ENCODE peak calls at places on chromosome 15, in eight cellular contexts. Z is uterus, X is H1, J is suprapubic skin, A is tibial nerve, P is sigmoid colon, B is heart left ventricle, I is esophagus muscularis mucosa. W is an unnamed sample. For H3K4me1, the result is how much of the 10 kb centered on the place peaks cover.

GRCh38 chr15:49827311-49827710 is 206.5 kb downstream of the DTWD1 start:
- DNase-seq in Z (peak), X (no peak), J (no peak), A (no peak), P (no peak), B (no peak), I (no peak), W (no peak)

GRCh38 chr15:75923756-75924155 is 20.1 kb downstream of the FBXO22 start:
- DNase-seq in Z (no peak), X (no peak), J (no peak), A (no peak), P (no peak), B (no peak), I (no peak), W (no peak)

GRCh38 chr15:88049509-88049908 is 207.0 kb downstream of the NTRK3 start:
- DNase-seq in Z (no peak), X (no peak), J (no peak), A (no peak), P (no peak), B (no peak), I (no peak), W (no peak)

GRCh38 chr15:71804226-71804625 is 6.1 kb upstream of the NR2E3 start:
- DNase-seq in Z (no peak), X (no peak), J (peak), A (no peak), P (no peak), B (no peak), I (no peak), W (no peak)

GRCh38 chr15:58053236-58054153 is 12.0 kb downstream of the ALDH1A2 start:
- DNase-seq in Z (no peak), X (no peak), J (no peak), A (no peak), P (no peak), B (no peak), I (no peak), W (no peak)

GRCh38 chr15:40769310-40770146 is at the start of gene C15orf62:
- DNase-seq in Z (peak), X (no peak), J (no peak), A (peak), P (no peak), B (no peak), I (no peak), W (peak)

GRCh38 chr15:35630570-35630969 is 84.6 kb upstream of the DPH6 start:
- DNase-seq in Z (no peak), X (no peak), J (no peak), A (no peak), P (no peak), B (peak), I (no peak), W (no peak)

GRCh38 chr15:58865420-58865880 is 68.0 kb downstream of the SLTM start:
- DNase-seq in Z (no peak), X (peak), J (no peak), A (no peak), P (no peak), B (no peak), I (no peak), W (peak)

GRCh38 chr15:69860316-69860715 is 237.4 kb downstream of the TLE3 start:
- DNase-seq in Z (no peak), X (no peak), J (no peak), A (no peak), P (no peak), B (no peak), I (no peak), W (no peak)

GRCh38 chr15:31857194-31857593 is 173.1 kb upstream of the CHRNA7 start:
- DNase-seq in Z (no peak), X (no peak), J (no peak), A (no peak), P (no peak), B (no peak), I (peak), W (no peak)

GRCh38 chr15:31353931-31354330 is 27.3 kb downstream of the KLF13 start:
- DNase-seq in Z (no peak), X (no peak), J (no peak), A (no peak), P (no peak), B (peak), I (no peak), W (no peak)

GRCh38 chr15:40289140-40289775 is 6.4 kb upstream of the ANKRD63 start:
- DNase-seq in Z (no peak), X (no peak), J (no peak), A (no peak), P (no peak), B (no peak), I (no peak), W (peak)

GRCh38 chr15:70236306-70237103 is 138.8 kb upstream of the TLE3 start:
- DNase-seq in Z (no peak), X (no peak), J (no peak), A (no peak), P (peak), B (no peak), I (no peak), W (no peak)

GRCh38 chr15:99021669-99022068 is 14.1 kb upstream of the PGPEP1L start:
- DNase-seq in Z (no peak), X (no peak), J (no peak), A (no peak), P (no peak), B (no peak), I (peak), W (no peak)

GRCh38 chr15:74385442-74386132 is 18.1 kb upstream of the CYP11A1 start:
- DNase-seq in Z (no peak), X (no peak), J (no peak), A (no peak), P (no peak), B (peak), I (no peak), W (no peak)

GRCh38 chr15:70089692-70089971 is 8.1 kb downstream of the TLE3 start:
- DNase-seq in Z (no peak), X (no peak), J (no peak), A (no peak), P (no peak), B (no peak), I (no peak), W (no peak)

GRCh38 chr15:63772531-63772930 is 61.2 kb downstream of the HERC1 start:
- DNase-seq in Z (no peak), X (no peak), J (no peak), A (no peak), P (no peak), B (no peak), I (no peak), W (no peak)

GRCh38 chr15:75713338-75713895 is 769 bp upstream of the CSPG4 start:
- DNase-seq in Z (peak), X (no peak), J (no peak), A (peak), P (peak), B (peak), I (no peak), W (no peak)

GRCh38 chr15:56042982-56043980 is 49.9 kb upstream of the NEDD4 start:
- DNase-seq in Z (no peak), X (no peak), J (no peak), A (no peak), P (no peak), B (peak), I (no peak), W (no peak)

GRCh38 chr15:41894251-41894790 is 468 bp upstream of the SPTBN5 start:
- DNase-seq in Z (no peak), X (no peak), J (no peak), A (no peak), P (no peak), B (no peak), I (no peak), W (no peak)

GRCh38 chr15:41895491-41895890 is 1.6 kb upstream of the SPTBN5 start:
- DNase-seq in Z (no peak), X (no peak), J (no peak), A (no peak), P (no peak), B (no peak), I (no peak), W (no peak)

GRCh38 chr15:41895957-41896356 is 2.1 kb upstream of the SPTBN5 start:
- DNase-seq in Z (no peak), X (no peak), J (no peak), A (no peak), P (no peak), B (no peak), I (no peak), W (no peak)

GRCh38 chr15:41893422-41894250 is at the start of gene SPTBN5:
- DNase-seq in Z (no peak), X (no peak), J (peak), A (no peak), P (no peak), B (no peak), I (no peak), W (no peak)

DNA sequence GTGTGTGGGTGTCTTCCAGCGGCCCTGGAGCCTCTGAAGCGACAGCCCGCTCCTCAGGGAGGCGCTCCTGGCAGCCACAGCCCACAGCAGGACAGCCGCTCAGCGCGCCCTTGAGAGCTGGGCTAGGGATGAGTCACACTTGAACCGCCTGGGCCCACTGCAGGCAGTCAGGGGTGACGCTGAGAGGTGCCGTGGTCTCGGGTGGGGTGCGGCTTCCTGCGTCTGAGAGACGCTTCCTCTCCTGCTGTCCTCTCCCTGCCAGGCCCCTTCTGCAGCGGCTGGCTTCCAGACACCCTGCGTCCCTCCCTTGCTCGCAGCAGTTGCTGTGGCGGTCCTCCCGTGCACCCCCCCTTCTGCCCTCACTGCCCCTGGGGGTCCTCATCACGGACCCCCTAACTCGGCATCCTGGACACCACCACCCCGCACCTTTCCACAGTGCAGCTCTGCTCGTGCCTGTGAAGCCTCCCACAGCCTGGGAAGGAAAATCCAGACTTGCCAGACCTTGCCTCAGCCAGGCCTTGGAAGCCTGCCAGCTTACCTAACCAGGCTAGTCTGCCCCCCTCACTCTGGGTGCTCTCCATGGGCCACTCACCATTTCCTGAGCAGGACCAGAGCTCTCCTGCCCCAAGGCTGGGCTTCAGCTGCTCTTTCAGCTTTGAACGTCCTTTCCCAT is 1.1 kb upstream of the SPTBN5 start:
- DNase-seq in Z (peak), X (no peak), J (peak), A (no peak), P (peak), B (peak), I (no peak), W (peak)
- TF ChIP-seq POLR2A in Z (no peak), X (no peak), J (no peak), A (no peak), P (no peak), B (no peak), I (no peak), W (no peak)

DNA sequence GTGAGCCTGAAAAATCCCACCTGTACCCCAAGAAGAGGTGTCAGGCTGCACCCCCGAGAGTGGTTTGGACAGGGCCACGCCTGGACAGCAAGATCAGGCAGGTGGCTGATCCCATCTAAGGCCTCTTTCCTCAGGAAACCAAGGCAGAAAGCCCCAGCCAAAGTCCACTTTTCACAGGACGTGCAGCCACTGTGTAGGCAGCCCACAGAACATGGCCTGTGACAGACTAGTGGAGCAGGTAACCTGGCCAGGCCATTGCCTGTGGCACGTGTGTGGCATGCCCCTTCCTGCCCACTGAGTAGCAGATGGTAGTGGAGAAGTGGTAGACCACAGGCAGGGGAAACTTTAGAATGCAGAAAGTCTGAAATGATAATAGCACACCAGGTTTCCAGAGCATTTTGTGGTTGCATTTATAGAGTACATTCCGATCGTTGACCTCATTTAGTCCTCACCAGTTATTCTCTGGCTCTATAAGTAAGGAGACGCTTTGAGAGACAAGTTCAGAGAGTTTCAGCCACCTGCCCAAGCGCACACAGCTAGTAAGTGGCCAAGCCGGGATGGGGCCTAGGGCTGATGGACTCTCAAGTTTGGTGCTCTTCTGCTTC is 68.7 kb downstream of the AAGAB start:
- DNase-seq in Z (no peak), X (no peak), J (no peak), A (no peak), P (no peak), B (no peak), I (no peak), W (no peak)
- H3K4me1 ChIP-seq in Z (under half), X (under half), J (half or more), A (half or more), P (half or more), B (half or more), I (half or more), W (under half)

DNA sequence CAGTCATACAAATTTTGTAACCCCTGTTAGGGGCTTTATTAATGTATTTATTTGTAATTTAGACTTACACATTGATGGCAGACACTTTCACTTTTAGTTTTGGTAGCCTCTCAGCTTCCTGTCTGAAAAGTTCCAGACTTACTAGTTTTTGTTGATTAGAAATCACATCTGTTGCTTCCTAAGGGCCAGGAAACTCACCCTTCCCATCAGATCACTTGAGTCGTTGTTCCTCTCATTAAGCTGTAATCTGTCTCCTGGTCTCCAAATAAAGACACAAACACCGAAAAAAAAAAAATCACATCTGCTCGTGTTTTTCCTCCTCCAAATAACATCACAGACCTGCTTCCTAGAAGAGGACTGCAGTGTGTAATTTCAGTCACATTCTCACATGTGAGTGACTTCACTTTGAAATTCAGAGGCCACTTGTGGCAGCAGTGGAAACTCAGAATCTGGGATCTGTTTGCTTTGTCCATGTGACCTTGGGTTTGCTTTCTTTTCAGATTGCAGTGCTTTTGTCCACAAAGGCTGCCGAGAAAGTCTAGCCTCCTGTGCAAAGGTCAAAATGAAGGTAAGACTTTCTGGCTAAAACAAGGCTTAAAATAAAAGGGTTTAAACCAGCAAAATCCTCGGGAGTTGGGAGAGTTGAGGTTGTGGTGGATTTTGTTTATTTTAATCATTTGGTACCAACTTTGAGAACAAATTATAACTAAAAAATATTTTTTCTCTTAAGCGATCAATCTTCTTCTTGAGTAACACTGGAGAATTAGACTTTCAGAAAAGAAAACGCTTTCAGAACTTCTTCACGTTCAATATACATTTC is 87.0 kb downstream of the KLHL25 start:
- DNase-seq in Z (no peak), X (no peak), J (no peak), A (no peak), P (no peak), B (peak), I (no peak), W (no peak)
- H3K27ac ChIP-seq in Z (peak), X (no peak), J (peak), A (peak), P (peak), B (peak), I (peak), W (peak)

DNA sequence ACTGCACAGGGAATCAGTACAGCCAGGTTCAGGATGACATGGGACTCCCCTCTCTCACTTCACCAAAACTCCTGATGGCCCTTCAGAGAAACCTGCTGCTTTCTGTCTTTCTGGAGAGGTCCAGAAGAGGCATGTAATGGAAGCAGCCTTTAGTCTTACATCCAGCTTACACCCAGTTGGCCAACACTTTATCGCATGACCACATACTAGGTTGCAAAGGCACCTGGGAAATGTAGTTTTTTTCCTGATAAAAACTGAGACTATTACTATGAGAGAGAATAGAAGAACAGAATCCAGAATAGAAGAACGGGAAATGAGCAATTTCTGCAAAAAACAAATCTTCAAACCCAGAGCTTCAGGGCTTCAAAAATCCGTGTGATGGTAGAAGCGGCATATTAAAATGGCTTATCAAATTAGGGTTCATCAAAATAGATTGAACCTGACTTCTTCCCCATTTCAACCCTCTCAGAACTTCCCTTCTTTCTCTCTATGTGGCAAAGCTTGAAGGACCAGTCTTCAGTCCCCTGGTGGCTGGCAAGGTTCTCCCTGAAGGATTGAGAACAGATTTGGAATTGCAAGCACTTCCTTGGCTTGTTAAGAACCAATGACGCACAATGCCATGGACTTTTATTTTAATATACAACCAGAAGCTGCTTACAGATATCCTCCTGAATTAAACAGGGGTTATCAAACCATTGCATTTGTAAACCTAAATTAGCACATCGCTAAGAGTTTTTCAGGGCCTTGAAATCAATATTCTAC is 34.4 kb downstream of the CORO2B start:
- DNase-seq in Z (no peak), X (no peak), J (no peak), A (no peak), P (no peak), B (no peak), I (no peak), W (no peak)
- TF ChIP-seq POLR2A in Z (no peak), X (no peak), J (no peak), A (no peak), P (no peak), B (no peak), I (no peak), W (no peak)

W was measured in Peyer's patch.